ENCODE peak calls at places on chromosomes 12 and 14, in four cellular contexts. X is transverse colon, T is spleen, E is heart right ventricle. U is an unnamed sample. For H3K4me1, the result is how much of the 10 kb centered on the place peaks cover.

GRCh38 chr12:6772331-6772695 is at the start of gene LAG3:
- DNase-seq in T (no peak), E (no peak), X (peak), U (no peak)

GRCh38 chr12:52871291-52871961 is 22.6 kb upstream of the KRT78 start:
- DNase-seq in X (peak), T (no peak), E (no peak), U (peak)

GRCh38 chr12:50556273-50556672 is 51.5 kb downstream of the DIP2B start:
- DNase-seq in X (no peak), T (no peak), E (no peak), U (no peak)

GRCh38 chr12:72453550-72453949 is 181.4 kb downstream of the TRHDE start:
- DNase-seq in T (no peak), E (no peak), X (no peak), U (no peak)

GRCh38 chr12:26274441-26275312 is 79.3 kb downstream of the SSPN start:
- DNase-seq in X (peak), E (peak), T (peak), U (peak)

GRCh38 chr12:6377667-6377994 is 2.3 kb upstream of the SCNN1A start:
- DNase-seq in T (peak), X (peak), E (no peak), U (no peak)

GRCh38 chr12:117501066-117501465 is 139.6 kb upstream of the NOS1 start:
- DNase-seq in T (no peak), E (no peak), X (no peak), U (no peak)

GRCh38 chr12:97456792-97457191 is 5.8 kb upstream of the RMST start:
- DNase-seq in T (no peak), E (no peak), X (no peak), U (no peak)

GRCh38 chr12:68904351-68904982 is 28.5 kb downstream of the CPM start:
- DNase-seq in X (no peak), T (no peak), E (no peak), U (peak)

GRCh38 chr12:21276826-21277225 is 57.9 kb downstream of the SLCO1A2 start:
- DNase-seq in E (no peak), T (peak), X (no peak), U (no peak)

GRCh38 chr14:60348211-60348610 is 99.2 kb downstream of the PPM1A start:
- DNase-seq in E (no peak), T (no peak), X (no peak), U (no peak)

GRCh38 chr12:51388066-51388799 is 3.0 kb downstream of the GALNT6 start:
- DNase-seq in E (peak), X (no peak), T (no peak), U (peak)

GRCh38 chr12:3135522-3136461 is 58.6 kb downstream of the TSPAN9 start:
- DNase-seq in E (no peak), T (no peak), X (peak), U (peak)

GRCh38 chr14:90091393-90091792 is 29.6 kb downstream of the KCNK13 start:
- DNase-seq in E (no peak), T (no peak), X (no peak), U (no peak)

GRCh38 chr12:132159555-132160003 is 15.3 kb downstream of the NOC4L start:
- DNase-seq in X (no peak), T (peak), E (no peak), U (no peak)

GRCh38 chr12:3061129-3061857 is 15.9 kb upstream of the TSPAN9 start:
- DNase-seq in X (no peak), T (peak), E (no peak), U (peak)

GRCh38 chr12:96177013-96177412 is 17.2 kb upstream of the ELK3 start:
- DNase-seq in T (no peak), E (no peak), X (no peak), U (peak)

GRCh38 chr12:11759894-11760293 is 110.4 kb downstream of the ETV6 start:
- DNase-seq in X (no peak), E (no peak), T (no peak), U (no peak)

GRCh38 chr12:124551268-124552144 is 15.9 kb downstream of the NCOR2 start:
- DNase-seq in T (peak), E (peak), X (peak), U (peak)

GRCh38 chr12:12010277-12011031 is 60.3 kb upstream of the BCL2L14 start:
- DNase-seq in T (peak), X (peak), E (peak), U (peak)

GRCh38 chr12:130163461-130164215 is 1.4 kb downstream of the FZD10 start:
- DNase-seq in T (no peak), E (no peak), X (no peak), U (no peak)

GRCh38 chr12:95218852-95219171 is 1.2 kb downstream of the VEZT start:
- DNase-seq in T (peak), E (no peak), X (peak), U (no peak)

GRCh38 chr12:851913-852312 is 97.6 kb downstream of the RAD52 start:
- DNase-seq in T (no peak), E (no peak), X (no peak), U (peak)

GRCh38 chr12:69851976-69852375 is 26.9 kb downstream of the MYRFL start:
- DNase-seq in T (no peak), X (no peak), E (no peak), U (no peak)

GRCh38 chr12:120810021-120810420 is 84.4 kb downstream of the ACADS start:
- DNase-seq in T (no peak), E (no peak), X (no peak), U (no peak)

GRCh38 chr12:53062011-53062961 is 12.4 kb downstream of the TNS2 start:
- DNase-seq in T (peak), E (no peak), X (no peak), U (no peak)

GRCh38 chr14:22500525-22500924 is 88.5 kb downstream of the DAD1 start:
- DNase-seq in E (no peak), T (no peak), X (no peak), U (no peak)

GRCh38 chr14:22502551-22502950 is 86.5 kb downstream of the DAD1 start:
- DNase-seq in E (no peak), T (no peak), X (no peak), U (no peak)

GRCh38 chr14:22497671-22498093 is 91.3 kb downstream of the DAD1 start:
- DNase-seq in E (no peak), X (no peak), T (no peak), U (no peak)

GRCh38 chr14:22502007-22502406 is 87.0 kb downstream of the DAD1 start:
- DNase-seq in T (no peak), E (peak), X (no peak), U (no peak)

GRCh38 chr14:22500954-22501353 is 88.1 kb downstream of the DAD1 start:
- DNase-seq in X (no peak), T (no peak), E (no peak), U (no peak)
- H3K4me1 ChIP-seq in X (under half), T (under half), E (under half), U (under half)

DNA sequence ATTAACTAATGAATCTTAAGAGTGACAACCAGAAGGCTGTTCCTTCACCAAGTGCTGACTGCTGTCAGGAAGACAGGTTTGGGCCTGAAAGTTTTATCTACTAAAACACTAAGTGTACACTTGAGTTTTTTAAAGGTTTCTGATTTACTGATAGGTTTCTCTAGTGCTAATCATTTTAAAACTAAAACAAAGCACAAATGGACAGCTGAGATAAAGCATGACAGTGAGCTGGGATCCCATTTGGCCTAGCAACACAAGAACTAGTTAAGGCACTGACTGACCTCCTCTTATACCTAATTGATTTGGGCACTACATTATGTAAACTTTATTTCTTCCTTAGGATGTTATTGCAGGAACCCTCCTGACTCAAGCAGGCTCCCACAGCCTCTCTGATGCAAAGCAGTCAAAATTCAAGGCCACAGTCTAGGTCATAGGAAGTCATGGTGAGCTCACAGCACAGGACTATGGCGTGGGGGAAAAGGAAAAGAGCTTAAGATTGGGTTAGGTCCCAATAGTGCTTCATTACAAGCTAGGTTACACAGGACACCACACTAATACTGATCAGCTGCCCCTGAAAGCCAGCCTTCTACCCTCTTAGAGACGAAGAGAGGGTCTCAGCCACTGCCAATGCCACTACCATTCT is 3.5 kb downstream of the STXBP6 start:
- DNase-seq in X (no peak), T (no peak), E (no peak), U (no peak)
- H3K4me3 ChIP-seq in X (no peak), T (no peak), E (no peak), U (no peak)

DNA sequence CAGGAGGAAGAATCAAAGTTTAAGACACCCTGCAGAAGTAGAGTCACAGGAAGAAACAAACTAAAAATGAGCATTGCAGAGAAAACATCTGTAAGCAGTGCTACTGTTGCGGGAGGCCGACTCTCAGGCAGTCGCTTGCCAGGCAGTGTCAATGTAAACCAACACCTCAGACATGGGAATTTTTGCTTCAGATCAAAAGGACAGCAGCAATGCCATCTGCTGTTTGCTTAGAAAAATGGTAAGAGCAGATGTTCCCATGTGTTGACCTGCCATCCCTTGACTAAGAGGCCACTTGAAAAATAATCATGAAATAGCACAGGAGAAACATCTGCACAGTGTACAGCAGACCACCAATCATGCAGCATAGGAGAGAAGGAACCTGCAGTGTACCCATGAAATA is 196.6 kb downstream of the SLC25A21 start:
- DNase-seq in X (no peak), E (no peak), T (no peak), U (no peak)
- H3K4me1 ChIP-seq in X (under half), E (under half), T (under half), U (under half)

DNA sequence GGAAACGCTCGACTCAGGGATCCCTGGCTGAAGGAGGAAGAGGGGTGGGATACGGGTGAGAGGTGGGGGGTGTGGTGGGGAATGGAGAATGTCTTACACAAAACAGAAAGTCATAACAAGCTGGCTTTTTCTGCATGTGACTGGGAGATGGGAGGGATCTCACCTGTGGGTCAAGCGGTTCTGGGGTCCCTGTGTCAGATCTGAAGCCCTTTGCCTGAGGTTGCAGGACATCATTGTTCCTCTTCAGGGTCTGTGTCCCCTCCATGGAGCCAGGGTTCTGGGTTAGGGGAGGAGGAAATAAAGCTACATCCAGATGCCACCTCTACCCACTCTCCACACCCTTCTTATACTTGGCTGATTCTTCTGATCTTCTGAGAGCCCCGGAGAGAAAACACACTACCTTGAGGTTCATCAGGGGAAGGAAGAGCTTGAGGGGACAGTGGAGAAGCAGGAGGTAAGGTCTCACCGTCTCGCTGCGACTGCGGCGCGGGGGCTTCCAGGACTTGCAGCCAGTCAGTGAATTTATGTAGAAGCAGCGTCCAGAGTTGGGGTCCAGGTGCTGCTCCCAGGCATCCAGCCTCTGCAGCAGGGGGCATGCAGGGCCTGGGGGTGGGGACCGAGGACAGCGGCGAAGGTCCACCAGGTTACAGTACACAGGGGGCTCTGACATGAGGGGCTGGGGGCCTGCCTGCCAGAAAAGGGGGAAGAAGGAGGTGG is 2.5 kb downstream of the ARHGAP9 start:
- DNase-seq in T (peak), E (no peak), X (no peak), U (no peak)
- H3K4me3 ChIP-seq in T (peak), E (peak), X (no peak), U (no peak)